ENCODE peak calls at places on chromosomes 5 and 9, in six cellular contexts. P is GM23338; E is CD8-positive, alpha-beta T cell; C is CD8-positive, alpha-beta memory T cell; K is HL-60; O is cardiac muscle cell. Y is an unnamed sample.

GRCh38 chr5:138979684-138980275 is 104.6 kb upstream of the LRRTM2 start:
- DNase-seq in C (peak), O (peak), P (no peak), E (peak), K (no peak), Y (peak)

GRCh38 chr9:113530942-113531341 is 67.4 kb downstream of the RGS3 start:
- DNase-seq in E (no peak), K (no peak), P (no peak), C (no peak), O (no peak), Y (no peak)

GRCh38 chr9:99039388-99040182 is 65.3 kb upstream of the TGFBR1 start:
- DNase-seq in P (no peak), K (no peak), E (no peak), C (no peak), O (no peak), Y (no peak)

GRCh38 chr5:92687793-92688467 is 893.1 kb downstream of the NR2F1-AS1 start:
- DNase-seq in C (no peak), E (no peak), P (peak), K (no peak), O (peak), Y (no peak)

GRCh38 chr5:157459715-157460599 is at the start of gene NIPAL4:
- DNase-seq in P (peak), K (no peak), C (no peak), E (no peak), O (no peak), Y (no peak)

GRCh38 chr5:75681125-75681830 is 36.0 kb downstream of the POC5 start:
- DNase-seq in E (no peak), O (peak), C (peak), P (peak), K (no peak), Y (peak)

GRCh38 chr9:16248816-16249215 is 621.7 kb downstream of the BNC2 start:
- DNase-seq in E (no peak), P (no peak), C (no peak), K (no peak), O (no peak), Y (no peak)

GRCh38 chr9:96317335-96317980 is 15.5 kb upstream of the HSD17B3 start:
- DNase-seq in K (peak), O (peak), C (peak), P (peak), E (peak), Y (peak)

GRCh38 chr5:73170522-73170921 is 2.5 kb upstream of the TMEM174 start:
- DNase-seq in C (peak), O (peak), K (no peak), P (peak), E (no peak), Y (peak)

GRCh38 chr9:89497181-89497963 is 541 bp downstream of the SEMA4D start:
- DNase-seq in C (peak), P (peak), O (no peak), E (no peak), K (no peak), Y (peak)

GRCh38 chr5:60945760-60946253 is 802 bp downstream of the NDUFAF2 start:
- DNase-seq in E (no peak), K (no peak), C (no peak), P (peak), O (peak), Y (peak)

GRCh38 chr5:50836356-50836755 is 169.9 kb downstream of the PARP8 start:
- DNase-seq in P (no peak), E (no peak), O (no peak), C (no peak), K (no peak), Y (no peak)

GRCh38 chr5:7644723-7645122 is 206.2 kb downstream of the CFAP90 start:
- DNase-seq in O (no peak), K (no peak), E (no peak), C (no peak), P (no peak), Y (no peak)

GRCh38 chr9:38359689-38360385 is 32.7 kb upstream of the ALDH1B1 start:
- DNase-seq in C (no peak), K (no peak), O (peak), E (no peak), P (no peak), Y (no peak)

GRCh38 chr5:78776637-78777036 is 128.1 kb upstream of the LHFPL2 start:
- DNase-seq in O (no peak), C (no peak), P (no peak), K (no peak), E (no peak), Y (no peak)

GRCh38 chr5:119088438-119088837 is 17.6 kb downstream of the DMXL1 start:
- DNase-seq in K (no peak), C (no peak), P (no peak), E (no peak), O (no peak), Y (no peak)

GRCh38 chr5:42614509-42614908 is 142.1 kb upstream of the CCDC152 start:
- DNase-seq in P (no peak), O (peak), E (no peak), C (no peak), K (no peak), Y (no peak)

GRCh38 chr5:108953940-108954339 is 206.2 kb downstream of the FER start:
- DNase-seq in K (no peak), O (no peak), P (peak), E (no peak), C (no peak), Y (peak)

GRCh38 chr9:121860744-121861143 is 209.3 kb downstream of the DAB2IP start:
- DNase-seq in C (no peak), P (no peak), O (peak), E (no peak), K (no peak), Y (no peak)

GRCh38 chr5:88890070-88890781 is 7.2 kb upstream of the MEF2C start:
- DNase-seq in O (no peak), E (no peak), K (no peak), P (no peak), C (no peak), Y (no peak)
- H3K27ac ChIP-seq in O (peak), E (no peak), K (no peak), P (no peak), C (no peak), Y (no peak)

DNA sequence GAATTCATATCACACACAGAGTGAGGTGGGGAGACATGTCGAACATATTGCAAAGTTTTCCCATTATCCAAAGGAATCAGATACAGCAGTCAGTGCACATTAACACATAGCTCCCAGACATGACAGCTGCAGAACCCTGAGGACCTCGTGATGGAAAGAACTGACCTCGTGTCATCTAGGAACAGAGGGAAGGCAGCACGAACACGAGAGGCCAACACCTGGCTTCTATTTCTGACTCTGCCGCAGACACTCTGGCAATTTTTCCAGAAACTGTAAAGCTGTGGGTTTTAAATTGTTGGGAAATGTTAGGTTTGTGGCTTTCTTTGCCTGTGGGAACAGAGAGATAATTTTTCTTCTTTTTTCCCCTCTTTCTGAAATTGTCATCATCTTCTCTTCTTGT is 315.0 kb upstream of the PIK3R1 start:
- DNase-seq in O (peak), C (no peak), K (no peak), E (no peak), P (no peak), Y (no peak)
- H3K4me3 ChIP-seq in O (no peak), C (no peak), K (no peak), E (no peak), P (no peak), Y (no peak)

GRCh38 chr9:76216161-76216649 is 178.0 kb downstream of the RFK start:
- DNase-seq in K (peak), O (peak), C (no peak), E (no peak), P (no peak), Y (no peak)
- H3K27ac ChIP-seq in K (no peak), O (no peak), C (no peak), E (no peak), P (no peak), Y (peak)

DNA sequence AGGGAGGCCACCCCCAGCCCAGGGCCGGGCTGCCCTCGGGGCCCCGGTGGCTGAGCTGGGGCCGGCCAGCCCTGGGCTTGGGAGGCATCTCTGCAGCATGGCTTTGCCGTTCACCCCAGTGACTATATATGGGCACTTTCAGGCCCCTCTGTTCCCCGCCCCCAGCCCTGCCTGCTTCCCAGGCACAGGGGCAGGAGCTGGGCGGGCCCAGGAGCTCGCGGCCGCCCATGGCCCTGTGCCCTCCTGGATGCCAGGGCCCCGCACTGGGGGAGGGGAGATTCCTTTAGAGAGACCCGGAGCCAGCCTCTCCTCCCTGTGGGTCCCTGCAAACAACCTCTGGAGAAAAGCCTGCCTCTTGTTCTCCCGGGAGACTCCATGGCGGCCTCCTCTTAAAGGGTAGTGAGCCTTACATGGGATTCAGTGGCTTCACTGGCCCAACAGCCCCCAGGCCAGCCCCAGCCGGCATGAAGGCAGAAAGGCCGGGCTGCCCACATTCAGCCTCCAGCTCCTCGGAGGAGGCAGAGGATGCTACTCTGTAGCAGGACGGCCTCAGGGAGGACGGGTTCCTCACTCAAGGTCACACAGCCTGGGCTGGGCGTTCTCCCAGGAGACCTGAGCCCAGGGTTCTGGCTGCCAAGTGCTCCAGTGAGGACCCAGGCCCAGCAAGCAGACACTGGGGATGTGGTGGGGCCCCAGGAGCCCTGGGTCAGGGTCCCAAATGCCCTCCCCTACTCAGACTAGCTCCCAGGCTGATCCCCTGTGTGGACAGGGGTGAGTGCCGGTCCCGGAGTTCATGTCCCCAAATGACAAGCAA is 4.1 kb downstream of the NACC2 start:
- DNase-seq in C (no peak), E (no peak), K (peak), P (no peak), O (no peak), Y (no peak)
- H3K4me3 ChIP-seq in C (no peak), E (no peak), K (peak), P (no peak), O (no peak), Y (no peak)

GRCh38 chr5:9544502-9545300 is 1.2 kb downstream of the SEMA5A start:
- DNase-seq in P (peak), O (peak), K (no peak), C (no peak), E (peak), Y (peak)

GRCh38 chr5:9540791-9541190 is 5.1 kb downstream of the SEMA5A start:
- DNase-seq in K (no peak), P (no peak), O (peak), C (no peak), E (no peak), Y (no peak)

GRCh38 chr5:9545301-9545958 is 445 bp downstream of the SEMA5A start:
- DNase-seq in P (peak), E (no peak), K (no peak), O (no peak), C (no peak), Y (no peak)

GRCh38 chr5:9544056-9544455 is 1.8 kb downstream of the SEMA5A start:
- DNase-seq in P (no peak), K (no peak), O (no peak), C (no peak), E (no peak), Y (no peak)

GRCh38 chr5:9543266-9543925 is 2.5 kb downstream of the SEMA5A start:
- DNase-seq in K (no peak), P (no peak), E (no peak), C (no peak), O (no peak), Y (no peak)
- H3K27ac ChIP-seq in K (no peak), P (no peak), E (no peak), C (no peak), O (peak), Y (no peak)